ENCODE peak calls at places on chromosomes 2 and 18, in six cellular contexts. B, S, K, I, X and L are unnamed samples.

GRCh38 chr2:121008978-121009377 is 273.3 kb downstream of the GLI2 start:
- DNase-seq in B (no peak), S (no peak), K (no peak), I (peak), X (no peak), L (no peak)

GRCh38 chr2:230170532-230170931 is 49.3 kb downstream of the SP110 start:
- DNase-seq in B (no peak), S (no peak), K (no peak), I (no peak), X (no peak), L (no peak)

GRCh38 chr18:62784338-62784965 is 69.1 kb downstream of the PHLPP1 start:
- DNase-seq in B (no peak), S (no peak), K (no peak), I (no peak), X (no peak), L (peak)

GRCh38 chr2:206558492-206558891 is 83.8 kb upstream of the FAM237A start:
- DNase-seq in B (peak), S (no peak), K (no peak), I (no peak), X (no peak), L (no peak)

GRCh38 chr18:73511751-73512525 is 635.7 kb downstream of the FBXO15 start:
- DNase-seq in B (peak), S (no peak), K (no peak), I (no peak), X (no peak), L (peak)

GRCh38 chr18:75282746-75283145 is 72.1 kb downstream of the TSHZ1 start:
- DNase-seq in B (no peak), S (no peak), K (no peak), I (no peak), X (no peak), L (no peak)

GRCh38 chr2:96114903-96115581 is 1.3 kb downstream of the ADRA2B start:
- DNase-seq in B (no peak), S (no peak), K (peak), I (no peak), X (no peak), L (no peak)

GRCh38 chr2:10647886-10648605 is 41.7 kb downstream of the NOL10 start:
- DNase-seq in B (no peak), S (no peak), K (no peak), I (no peak), X (no peak), L (no peak)

GRCh38 chr2:43745457-43745856 is 28.4 kb upstream of the DYNC2LI1 start:
- DNase-seq in B (peak), S (no peak), K (no peak), I (peak), X (no peak), L (peak)

GRCh38 chr18:29840101-29840500 is 1202.4 kb downstream of the DSC3 start:
- DNase-seq in B (peak), S (no peak), K (no peak), I (peak), X (no peak), L (peak)